ENCODE peak calls at places on chromosomes 6 and 20, in eight cellular contexts. I is pancreas, O is SJSA1, M is fibroblast of lung, Y is left ventricle myocardium inferior, E is prostate gland, W is vagina, P is cardiac muscle cell. B is an unnamed sample. For H3K27me3 and H3K9me3, the result is how much of the 10 kb centered on the place peaks cover.

GRCh38 chr6:44161997-44162338 is 3.3 kb downstream of the CAPN11 start:
- DNase-seq in I (no peak), Y (no peak), E (no peak), O (no peak), M (peak), W (no peak), P (no peak), B (no peak)

GRCh38 chr20:4925842-4926530 is 75.3 kb downstream of the SLC23A2 start:
- DNase-seq in W (no peak), O (no peak), Y (peak), I (no peak), E (peak), P (no peak), M (peak), B (peak)

GRCh38 chr20:46296526-46297250 is 11.6 kb downstream of the CDH22 start:
- DNase-seq in W (no peak), M (no peak), E (no peak), Y (no peak), P (no peak), O (no peak), I (peak), B (no peak)

GRCh38 chr6:160523223-160523622 is 140.9 kb downstream of the LPA start:
- DNase-seq in O (no peak), I (no peak), W (no peak), Y (no peak), M (no peak), P (no peak), E (no peak), B (no peak)

GRCh38 chr6:108944707-108945685 is 96.8 kb downstream of the ARMC2 start:
- DNase-seq in Y (peak), I (no peak), O (no peak), W (no peak), M (peak), E (peak), P (no peak), B (peak)

GRCh38 chr6:39350723-39351505 is 28.4 kb upstream of the KCNK16 start:
- DNase-seq in Y (no peak), I (no peak), M (no peak), P (no peak), O (no peak), W (no peak), E (no peak), B (peak)

GRCh38 chr6:22467645-22468044 is 101.7 kb upstream of the HDGFL1 start:
- DNase-seq in W (no peak), M (no peak), P (no peak), I (no peak), E (no peak), O (no peak), Y (no peak), B (no peak)

GRCh38 chr20:59866338-59866737 is 67.1 kb downstream of the SYCP2 start:
- DNase-seq in I (no peak), P (no peak), O (no peak), W (no peak), Y (no peak), M (no peak), E (no peak), B (no peak)

GRCh38 chr20:17841751-17842191 is 126.8 kb downstream of the SNX5 start:
- DNase-seq in E (no peak), O (no peak), Y (peak), P (no peak), M (peak), I (no peak), W (no peak), B (peak)

GRCh38 chr20:63587781-63588591 is 13.9 kb upstream of the HELZ2 start:
- DNase-seq in P (no peak), I (peak), M (no peak), W (no peak), Y (no peak), E (no peak), O (no peak), B (no peak)

GRCh38 chr6:3571206-3571815 is 114.5 kb upstream of the SLC22A23 start:
- DNase-seq in P (no peak), E (no peak), O (no peak), M (no peak), W (no peak), I (no peak), Y (no peak), B (peak)

GRCh38 chr6:96675617-96676016 is 112.7 kb downstream of the FHL5 start:
- DNase-seq in W (no peak), M (no peak), Y (no peak), I (no peak), P (no peak), O (no peak), E (no peak), B (no peak)

GRCh38 chr6:1547785-1548184 is 61.9 kb upstream of the FOXC1 start:
- DNase-seq in Y (no peak), O (no peak), E (no peak), I (no peak), P (no peak), M (no peak), W (no peak), B (no peak)

GRCh38 chr6:44132476-44132875 is 5.1 kb downstream of the TMEM63B start:
- DNase-seq in E (no peak), O (no peak), P (no peak), I (no peak), Y (no peak), M (no peak), W (no peak), B (no peak)

GRCh38 chr20:53842301-53843099 is 227.9 kb downstream of the BCAS1 start:
- DNase-seq in M (no peak), W (no peak), O (no peak), Y (no peak), E (no peak), P (no peak), I (no peak), B (no peak)

GRCh38 chr6:11324453-11325023 is 92.1 kb upstream of the NEDD9 start:
- DNase-seq in E (no peak), I (no peak), O (no peak), M (no peak), P (no peak), Y (no peak), W (no peak), B (no peak)

GRCh38 chr6:109897025-109897424 is 81.1 kb upstream of the GPR6 start:
- DNase-seq in W (peak), O (no peak), I (no peak), P (no peak), E (no peak), Y (no peak), M (peak), B (no peak)

GRCh38 chr6:1757133-1757532 is 147.4 kb downstream of the FOXC1 start:
- DNase-seq in I (no peak), W (no peak), P (no peak), M (no peak), O (no peak), Y (no peak), E (no peak), B (no peak)

GRCh38 chr6:31813463-31813849 is 1.6 kb downstream of the HSPA1L start:
- DNase-seq in O (no peak), I (no peak), M (no peak), P (no peak), E (no peak), Y (no peak), W (no peak), B (no peak)

GRCh38 chr6:105504660-105505059 is 101.8 kb upstream of the PREP start:
- DNase-seq in M (no peak), W (no peak), O (no peak), I (no peak), E (no peak), P (no peak), Y (no peak), B (no peak)

GRCh38 chr20:25579081-25579770 is 6.1 kb downstream of the NINL start:
- DNase-seq in P (peak), Y (no peak), W (no peak), E (no peak), M (peak), I (no peak), O (no peak), B (no peak)

GRCh38 chr20:57749131-57749690 is 39.4 kb upstream of the PMEPA1 start:
- DNase-seq in O (no peak), M (no peak), I (no peak), W (no peak), E (no peak), Y (no peak), P (no peak), B (no peak)

GRCh38 chr20:57748601-57749130 is 38.9 kb upstream of the PMEPA1 start:
- DNase-seq in O (peak), W (no peak), I (peak), Y (peak), E (peak), P (peak), M (peak), B (peak)

GRCh38 chr20:57751411-57751810 is 41.6 kb upstream of the PMEPA1 start:
- DNase-seq in W (no peak), P (no peak), Y (no peak), E (no peak), I (no peak), O (no peak), M (no peak), B (peak)

GRCh38 chr20:57747889-57748456 is 38.2 kb upstream of the PMEPA1 start:
- DNase-seq in Y (no peak), O (no peak), I (no peak), M (peak), W (no peak), E (no peak), P (no peak), B (no peak)

DNA sequence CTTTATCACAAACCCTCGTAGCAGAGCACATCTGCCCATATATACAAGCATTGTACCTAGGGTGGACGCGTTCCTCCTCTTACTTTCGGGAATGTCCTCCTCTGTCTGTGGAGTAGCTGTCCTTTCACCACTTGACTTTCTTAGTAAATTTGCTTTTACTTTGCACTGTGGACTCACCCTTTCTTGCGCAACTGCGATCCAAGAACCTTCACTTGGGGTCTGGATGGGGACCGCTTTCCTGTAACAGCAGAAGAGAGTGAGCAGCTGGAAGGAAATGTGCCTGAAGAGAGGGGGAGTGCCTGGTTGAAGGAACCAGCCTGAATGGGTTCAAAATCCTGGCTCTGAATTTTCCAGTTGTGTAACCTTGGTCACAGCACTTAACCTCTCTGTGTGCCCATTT is 40.0 kb upstream of the PMEPA1 start:
- DNase-seq in I (no peak), Y (no peak), M (no peak), E (no peak), W (no peak), O (no peak), P (no peak), B (no peak)
- H3K27me3 ChIP-seq in I (under half), Y (under half), M (under half), E (under half), W (under half), O (under half), P (under half), B (under half)

GRCh38 chr20:517221-517620 is 26.4 kb downstream of the CSNK2A1 start:
- DNase-seq in Y (no peak), I (no peak), E (no peak), W (no peak), P (peak), O (no peak), M (peak), B (no peak)

GRCh38 chr20:527571-527886 is 16.1 kb downstream of the CSNK2A1 start:
- DNase-seq in W (no peak), P (no peak), Y (no peak), E (no peak), M (no peak), O (no peak), I (no peak), B (no peak)

GRCh38 chr20:519999-520398 is 23.6 kb downstream of the CSNK2A1 start:
- DNase-seq in I (no peak), W (no peak), O (no peak), Y (no peak), P (no peak), E (no peak), M (no peak), B (no peak)

DNA sequence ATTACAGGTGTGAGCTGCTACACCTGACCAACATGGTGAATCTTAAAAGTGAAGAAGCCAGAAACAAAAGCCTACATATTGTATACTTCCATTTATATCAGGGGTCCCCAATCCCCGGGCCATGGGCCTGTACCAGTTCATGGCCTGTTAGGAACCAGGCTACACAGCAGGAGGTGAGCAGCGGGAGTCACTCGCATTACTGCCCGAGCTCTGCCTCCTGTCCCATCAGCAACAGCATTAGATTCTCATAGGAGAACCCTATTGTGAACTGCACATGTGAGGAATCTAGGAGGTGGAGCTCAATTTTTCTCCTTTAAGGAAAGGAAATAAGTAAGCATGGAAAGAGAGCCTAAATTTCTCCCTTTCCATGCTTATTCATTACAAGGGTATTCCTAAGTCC is 21.7 kb downstream of the CSNK2A1 start:
- DNase-seq in Y (no peak), M (no peak), I (no peak), O (no peak), E (no peak), W (no peak), P (no peak), B (no peak)
- H3K9me3 ChIP-seq in Y (under half), M (under half), I (under half), O (under half), E (under half), W (under half), P (under half), B (under half)

DNA sequence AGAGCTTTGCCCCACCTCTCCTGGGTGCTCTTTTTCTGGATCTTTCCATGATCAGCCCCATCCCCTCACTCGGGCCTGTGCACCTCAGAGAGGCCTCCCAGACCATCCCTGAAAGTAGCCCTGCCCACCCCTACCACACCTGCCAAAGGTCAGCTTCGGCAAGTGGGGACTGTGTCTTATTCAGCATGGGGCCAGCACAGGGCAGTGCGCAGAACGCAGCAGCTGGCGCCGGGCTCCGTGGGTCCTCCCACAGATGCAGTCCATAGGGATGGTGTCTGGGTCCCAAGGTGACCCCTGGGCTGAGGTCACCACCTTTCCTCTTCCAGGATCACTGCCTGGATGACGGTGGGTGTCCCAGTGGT is 79.4 kb downstream of the CEBPB start:
- DNase-seq in M (no peak), I (no peak), Y (no peak), W (no peak), O (no peak), E (no peak), P (no peak), B (no peak)
- H3K27ac ChIP-seq in M (no peak), I (no peak), Y (no peak), W (peak), O (no peak), E (no peak), P (no peak), B (no peak)

GRCh38 chr6:100458841-100459154 is 5.9 kb downstream of the SIM1 start:
- DNase-seq in W (no peak), E (no peak), Y (no peak), P (no peak), I (no peak), O (no peak), M (no peak), B (no peak)
- H3K27me3 ChIP-seq in W (half or more), E (half or more), Y (half or more), P (half or more), I (half or more), O (under half), M (half or more), B (under half)

DNA sequence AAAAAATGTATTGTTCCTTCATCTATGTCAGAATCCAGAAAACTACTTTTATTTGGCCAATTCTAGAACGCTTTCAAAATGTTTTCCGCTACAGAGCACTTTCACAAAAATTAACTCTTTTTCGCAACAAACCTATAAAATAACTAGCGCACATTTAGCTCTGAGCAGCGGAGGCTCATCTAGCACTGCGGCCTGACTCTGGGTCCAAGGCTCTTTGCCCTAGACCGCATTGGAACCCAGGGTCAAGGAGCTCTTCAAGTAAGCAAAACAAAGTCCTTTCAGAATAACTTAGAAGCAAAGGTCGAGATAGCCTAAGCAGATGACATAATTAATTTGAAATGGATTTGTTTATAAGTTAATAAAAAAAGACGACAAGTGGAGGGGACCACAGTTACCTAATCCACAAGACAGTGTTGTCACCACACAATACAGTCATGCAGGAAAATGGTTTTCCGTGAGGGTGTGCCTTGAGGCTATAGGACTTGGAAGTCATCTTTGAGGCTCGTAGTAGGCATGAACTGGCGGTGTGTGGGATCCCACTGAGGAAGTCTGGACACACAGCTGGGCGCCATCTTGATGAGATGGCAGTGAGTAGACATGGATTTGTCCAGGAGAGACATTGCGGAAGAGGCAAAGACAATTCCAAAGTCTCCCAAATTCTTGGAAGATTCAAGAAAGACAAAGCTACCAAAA is 29.2 kb upstream of the IRF4 start:
- DNase-seq in W (no peak), Y (peak), I (no peak), E (no peak), M (no peak), O (no peak), P (no peak), B (no peak)
- H3K9me3 ChIP-seq in W (under half), Y (under half), I (under half), E (under half), M (under half), O (under half), P (under half), B (under half)

DNA sequence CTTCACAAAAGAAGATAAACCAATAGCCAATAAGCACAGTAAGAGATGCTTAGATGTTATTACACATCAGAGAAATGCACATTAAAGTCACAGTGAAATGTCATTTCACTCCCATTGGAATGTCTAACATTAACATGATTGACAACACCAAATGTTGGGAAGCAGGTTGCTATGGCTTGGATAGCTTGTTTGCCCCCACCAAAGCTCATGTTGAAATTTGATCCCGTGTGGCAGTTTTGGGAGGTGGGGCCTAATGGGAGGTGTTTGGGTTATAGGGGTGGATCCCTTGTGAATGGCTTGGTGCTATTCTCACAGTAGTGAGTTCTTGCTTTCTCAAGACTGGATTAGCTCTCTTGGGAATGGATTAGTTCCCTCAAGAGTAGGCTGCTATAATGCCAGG is 44.8 kb downstream of the MRAP2 start:
- DNase-seq in P (no peak), M (no peak), E (no peak), Y (no peak), W (no peak), O (no peak), I (no peak), B (no peak)
- H3K27ac ChIP-seq in P (no peak), M (no peak), E (no peak), Y (no peak), W (no peak), O (no peak), I (no peak), B (no peak)

DNA sequence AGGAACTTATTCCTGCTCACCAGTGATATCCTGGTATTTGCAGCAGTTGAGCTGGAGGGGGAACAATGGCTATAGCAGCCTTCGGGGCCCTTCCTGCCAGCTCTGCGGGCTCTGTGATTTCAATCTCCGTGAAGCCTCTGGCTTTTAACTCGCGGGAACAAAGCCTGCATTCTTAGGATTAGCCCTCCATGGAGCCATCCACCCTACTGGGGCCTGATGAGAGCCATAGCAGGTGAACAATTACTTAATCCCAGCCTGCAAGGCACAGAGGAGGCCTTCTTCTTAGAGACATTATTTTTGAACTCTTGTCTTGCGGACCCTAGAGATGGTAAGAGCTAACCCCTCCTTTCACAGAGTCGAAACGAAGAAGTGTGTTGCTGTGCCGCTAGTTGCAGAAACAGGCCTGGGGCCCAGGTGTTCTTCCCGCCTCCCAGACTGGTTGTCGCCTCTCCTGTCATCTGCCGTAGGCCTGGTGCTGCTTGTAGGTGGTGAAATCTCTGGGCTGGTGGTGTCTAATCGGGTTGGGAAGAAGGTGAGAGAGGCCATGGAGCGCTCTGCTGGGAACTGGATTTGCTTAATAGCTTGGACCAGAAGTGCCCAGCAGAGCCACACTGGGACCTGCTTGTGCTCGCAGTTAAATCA is 9.7 kb downstream of the GHRH start:
- DNase-seq in Y (no peak), E (no peak), O (no peak), I (no peak), W (no peak), P (no peak), M (no peak), B (no peak)
- H3K27me3 ChIP-seq in Y (under half), E (under half), O (under half), I (under half), W (under half), P (under half), M (under half), B (under half)